ENCODE peak calls at places on chromosomes 3 and 15, in four cellular contexts. V, M, O and B are unnamed samples.

GRCh38 chr3:18425641-18426403 is 683 bp upstream of the SATB1 start:
- DNase-seq in V (no peak), M (peak), O (peak), B (no peak)

GRCh38 chr3:134066539-134067310 is 37.0 kb upstream of the SLCO2A1 start:
- DNase-seq in M (no peak), V (no peak), O (no peak), B (no peak)

GRCh38 chr3:35635931-35636683 is 3.2 kb upstream of the ARPP21 start:
- DNase-seq in V (no peak), O (no peak), M (no peak), B (no peak)

GRCh38 chr15:49644364-49644794 is 23.5 kb downstream of the DTWD1 start:
- DNase-seq in O (no peak), M (no peak), V (no peak), B (no peak)

GRCh38 chr3:162729686-162730085 is 1233.1 kb downstream of the OTOL1 start:
- DNase-seq in V (no peak), M (no peak), O (no peak), B (no peak)

GRCh38 chr3:141412936-141413354 is 44.6 kb downstream of the ZBTB38 start:
- DNase-seq in O (no peak), V (no peak), M (no peak), B (no peak)

GRCh38 chr3:16060945-16061344 is 113.5 kb upstream of the GALNT15 start:
- DNase-seq in M (no peak), O (no peak), V (no peak), B (peak)

GRCh38 chr15:100592898-100593297 is 9.1 kb downstream of the LINS1 start:
- DNase-seq in V (no peak), M (no peak), O (no peak), B (no peak)

GRCh38 chr3:46923559-46924350 is 46.2 kb downstream of the PTH1R start:
- DNase-seq in O (no peak), V (no peak), M (no peak), B (no peak)

GRCh38 chr15:72932461-72932860 is 119.8 kb upstream of the NEO1 start:
- DNase-seq in M (no peak), V (no peak), O (no peak), B (no peak)

GRCh38 chr15:27903405-27903804 is 195.7 kb downstream of the OCA2 start:
- DNase-seq in O (no peak), M (no peak), V (no peak), B (no peak)

GRCh38 chr3:183591881-183592521 is 36.5 kb upstream of the KLHL6 start:
- DNase-seq in O (no peak), M (no peak), V (no peak), B (no peak)

GRCh38 chr3:125110016-125110875 is 54.4 kb upstream of the HEG1 start:
- DNase-seq in V (no peak), M (no peak), O (no peak), B (peak)

GRCh38 chr3:94146455-94146854 is 83.6 kb downstream of the NSUN3 start:
- DNase-seq in V (no peak), M (no peak), O (no peak), B (no peak)

GRCh38 chr3:184710870-184711365 is 946 bp downstream of the MAGEF1 start:
- DNase-seq in V (peak), M (no peak), O (no peak), B (peak)

GRCh38 chr3:40691598-40691905 is 166.8 kb downstream of the ZNF621 start:
- DNase-seq in O (no peak), V (no peak), M (no peak), B (no peak)

GRCh38 chr3:107432013-107432515 is 54.8 kb downstream of the CCDC54 start:
- DNase-seq in M (no peak), V (peak), O (no peak), B (no peak)

GRCh38 chr15:63939531-63940130 is 105.9 kb upstream of the HERC1 start:
- DNase-seq in O (no peak), M (no peak), V (no peak), B (no peak)

GRCh38 chr15:99511529-99511864 is 54.3 kb upstream of the MEF2A start:
- DNase-seq in V (no peak), M (no peak), O (no peak), B (no peak)

GRCh38 chr3:106534206-106534605 is 665.4 kb upstream of the CBLB start:
- DNase-seq in O (peak), M (no peak), V (no peak), B (no peak)

GRCh38 chr15:95559875-95560394 is 770.6 kb upstream of the NR2F2 start:
- DNase-seq in M (no peak), V (no peak), O (no peak), B (peak)

GRCh38 chr15:70284438-70285214 is 186.9 kb upstream of the TLE3 start:
- DNase-seq in M (no peak), V (peak), O (no peak), B (no peak)

GRCh38 chr15:35481064-35481463 is 64.9 kb downstream of the DPH6 start:
- DNase-seq in V (no peak), M (no peak), O (no peak), B (no peak)

GRCh38 chr3:29324180-29324651 is 43.3 kb downstream of the RBMS3 start:
- DNase-seq in V (no peak), O (no peak), M (no peak), B (no peak)

GRCh38 chr3:183188895-183189462 is 26.4 kb upstream of the LAMP3 start:
- DNase-seq in O (no peak), V (no peak), M (no peak), B (no peak)

GRCh38 chr15:69576035-69576526 is 123.5 kb downstream of the RPLP1 start:
- DNase-seq in O (peak), M (peak), V (peak), B (peak)

GRCh38 chr3:125236331-125236903 is 23.9 kb upstream of the SLC12A8 start:
- DNase-seq in V (no peak), M (no peak), O (no peak), B (no peak)

GRCh38 chr15:45021331-45021730 is 1.7 kb upstream of the SORD start:
- DNase-seq in V (no peak), O (no peak), M (no peak), B (peak)

GRCh38 chr3:58692484-58692883 is 25.9 kb upstream of the FAM3D start:
- DNase-seq in O (no peak), M (no peak), V (no peak), B (no peak)

GRCh38 chr3:120820748-120821147 is 78.2 kb downstream of the GTF2E1 start:
- DNase-seq in O (no peak), V (no peak), M (no peak), B (no peak)

GRCh38 chr3:79109758-79110157 is 658.0 kb downstream of the ROBO1 start:
- DNase-seq in M (no peak), V (no peak), O (no peak), B (no peak)

GRCh38 chr3:50255251-50255615 is 13.7 kb upstream of the SEMA3B start:
- DNase-seq in O (no peak), V (peak), M (no peak), B (no peak)

GRCh38 chr3:11651900-11652299 is 8.2 kb upstream of the VGLL4 start:
- DNase-seq in M (no peak), V (no peak), O (no peak), B (peak)

GRCh38 chr3:195411831-195412230 is 31.0 kb downstream of the ACAP2 start:
- DNase-seq in M (no peak), O (no peak), V (no peak), B (no peak)

GRCh38 chr15:58957101-58957973 is 23.9 kb upstream of the SLTM start:
- DNase-seq in M (peak), O (peak), V (no peak), B (peak)

GRCh38 chr15:44300567-44300966 is 12.0 kb downstream of the GOLM2 start:
- DNase-seq in V (no peak), M (no peak), O (no peak), B (no peak)

GRCh38 chr15:78193731-78194567 is 40.4 kb downstream of the ACSBG1 start:
- DNase-seq in M (no peak), O (no peak), V (no peak), B (no peak)

GRCh38 chr3:9623148-9623547 is 26.2 kb upstream of the MTMR14 start:
- DNase-seq in M (no peak), V (no peak), O (no peak), B (no peak)

GRCh38 chr15:62432702-62433398 is 267.8 kb upstream of the C2CD4B start:
- DNase-seq in V (no peak), O (no peak), M (no peak), B (no peak)